ENCODE peak calls at places on chromosomes 6 and 20, in six cellular contexts. A is fibroblast of the conjunctiva; P is iris pigment epithelial cell; B is foreskin fibroblast; E is caudate nucleus; U is effector CD4-positive, alpha-beta T cell. L is an unnamed sample.

GRCh38 chr6:159043236-159043635 is 1.6 kb downstream of the TAGAP start:
- DNase-seq in A (no peak), P (no peak), B (no peak), E (no peak), U (no peak), L (no peak)

GRCh38 chr6:156425374-156425773 is 351.8 kb upstream of the ARID1B start:
- DNase-seq in A (peak; percentile 6), P (peak; percentile 54), B (peak; percentile 51), E (no peak), U (no peak), L (peak; percentile 88)

GRCh38 chr6:167153523-167153959 is 4.2 kb downstream of the GPR31 start:
- DNase-seq in A (no peak), P (no peak), B (no peak), E (no peak), U (no peak), L (no peak)

GRCh38 chr6:159716247-159717086 is 10.8 kb upstream of the WTAP start:
- DNase-seq in A (peak; percentile 96), P (peak; percentile 98), B (peak; percentile 95), E (no peak), U (no peak), L (no peak)

GRCh38 chr6:45454008-45454911 is 76.5 kb upstream of the SUPT3H start:
- DNase-seq in A (no peak), P (peak; percentile 89), B (peak; percentile 73), E (no peak), U (no peak), L (no peak)

GRCh38 chr20:58640446-58640845 is 10.6 kb upstream of the STX16 start:
- DNase-seq in A (no peak), P (peak; percentile 95), B (no peak), E (no peak), U (no peak), L (no peak)

GRCh38 chr20:52179331-52180166 is 12.0 kb downstream of the ZFP64 start:
- DNase-seq in A (no peak), P (no peak), B (no peak), E (no peak), U (no peak), L (no peak)

GRCh38 chr20:19699132-19699971 is 58.7 kb upstream of the RIN2 start:
- DNase-seq in A (peak; percentile 22), P (peak; percentile 88), B (peak; percentile 64), E (no peak), U (no peak), L (no peak)

GRCh38 chr6:84575264-84575663 is 189.1 kb downstream of the TBX18 start:
- DNase-seq in A (no peak), P (peak; percentile 48), B (peak; percentile 71), E (no peak), U (no peak), L (no peak)

GRCh38 chr6:318265-318890 is 26.1 kb downstream of the DUSP22 start:
- DNase-seq in A (no peak), P (no peak), B (no peak), E (no peak), U (no peak), L (no peak)

GRCh38 chr6:35024601-35025054 is 116.5 kb downstream of the TCP11 start:
- DNase-seq in A (no peak), P (peak; percentile 62), B (no peak), E (peak; percentile 53), U (no peak), L (no peak)

GRCh38 chr6:52696418-52696817 is 25.5 kb downstream of the TMEM14A start:
- DNase-seq in A (no peak), P (no peak), B (no peak), E (no peak), U (no peak), L (no peak)

GRCh38 chr20:6636209-6637159 is 131.0 kb upstream of the BMP2 start:
- DNase-seq in A (peak; percentile 17), P (peak; percentile 79), B (peak; percentile 14), E (no peak), U (no peak), L (peak; percentile 15)

GRCh38 chr6:170155464-170156196 is 135.2 kb downstream of the DLL1 start:
- DNase-seq in A (no peak), P (no peak), B (no peak), E (no peak), U (no peak), L (no peak)

GRCh38 chr6:144007779-144008500 is at the start of gene PLAGL1:
- DNase-seq in A (no peak), P (peak; percentile 63), B (peak; percentile 61), E (no peak), U (no peak), L (no peak)

L was measured in brain pericyte.